ENCODE peak calls at places on chromosome 9, in ten cellular contexts. Q is upper lobe of left lung, B is sigmoid colon, P is tibial nerve, K is stomach, X is suprapubic skin, E is H1, S is ovary, N is K562, J is SK-N-SH. Z is an unnamed sample. For H3K36me3, the result is how much of the 10 kb centered on the place peaks cover.

GRCh38 chr9:109880276-109881169 is 100.5 kb downstream of the PALM2AKAP2 start:
- DNase-seq in S (no peak), P (no peak), J (peak), X (no peak), N (peak), K (no peak), B (no peak), Q (no peak), E (peak), Z (no peak)

GRCh38 chr9:14441976-14442651 is 128.2 kb upstream of the NFIB start:
- DNase-seq in E (no peak), N (peak), B (no peak), S (no peak), X (no peak), J (no peak), K (no peak), P (no peak), Q (no peak), Z (no peak)

GRCh38 chr9:16704489-16705111 is 165.9 kb downstream of the BNC2 start:
- DNase-seq in B (peak), Q (peak), N (no peak), K (no peak), S (peak), P (no peak), J (peak), E (no peak), X (no peak), Z (peak)

GRCh38 chr9:76456202-76456926 is 2.6 kb upstream of the GCNT1 start:
- DNase-seq in Q (no peak), E (no peak), S (no peak), K (peak), P (no peak), J (no peak), N (peak), X (no peak), B (no peak), Z (peak)

GRCh38 chr9:4143951-4144717 is 155.7 kb downstream of the GLIS3 start:
- DNase-seq in Q (no peak), P (no peak), J (no peak), X (no peak), K (no peak), N (no peak), B (no peak), S (no peak), E (no peak), Z (no peak)

GRCh38 chr9:37917801-37918664 is 14.1 kb upstream of the SLC25A51 start:
- DNase-seq in K (no peak), P (no peak), X (no peak), J (no peak), B (peak), N (no peak), E (no peak), Q (no peak), S (no peak), Z (no peak)

GRCh38 chr9:86795861-86796497 is 151.3 kb downstream of the GAS1 start:
- DNase-seq in E (no peak), K (no peak), X (no peak), N (no peak), S (peak), J (no peak), Q (no peak), B (peak), P (peak), Z (no peak)

GRCh38 chr9:96008502-96009222 is 133.2 kb downstream of the ERCC6L2 start:
- DNase-seq in B (no peak), P (no peak), N (no peak), S (no peak), K (no peak), X (no peak), Q (no peak), E (no peak), J (no peak), Z (no peak)

GRCh38 chr9:108209132-108209700 is 646.6 kb downstream of the ACTL7B start:
- DNase-seq in B (no peak), N (no peak), J (no peak), S (no peak), P (no peak), K (peak), E (no peak), X (no peak), Q (no peak), Z (peak)

GRCh38 chr9:96766199-96766598 is 11.7 kb downstream of the ZNF510 start:
- DNase-seq in P (no peak), J (no peak), K (no peak), S (no peak), N (no peak), E (no peak), Q (no peak), X (no peak), B (no peak), Z (no peak)

GRCh38 chr9:30584559-30584958 is 1799.9 kb upstream of the ACO1 start:
- DNase-seq in S (no peak), X (no peak), B (no peak), Q (no peak), P (no peak), E (no peak), J (no peak), N (no peak), K (no peak), Z (no peak)

GRCh38 chr9:33435821-33436277 is 11.5 kb downstream of the AQP3 start:
- DNase-seq in J (no peak), X (no peak), K (no peak), E (no peak), B (no peak), P (no peak), N (no peak), S (no peak), Q (no peak), Z (no peak)

GRCh38 chr9:121910491-121911040 is 182.5 kb downstream of the TTLL11 start:
- DNase-seq in Q (no peak), S (no peak), B (no peak), X (no peak), J (no peak), N (no peak), E (no peak), K (no peak), P (no peak), Z (no peak)

GRCh38 chr9:15552641-15553527 is at the start of gene CCDC171:
- DNase-seq in N (peak), K (peak), B (peak), P (peak), X (peak), J (peak), Q (peak), S (peak), E (peak), Z (peak)

GRCh38 chr9:115691097-115691496 is 462.5 kb upstream of the PAPPA start:
- DNase-seq in X (no peak), E (no peak), Q (no peak), J (no peak), N (no peak), P (no peak), K (no peak), B (no peak), S (no peak), Z (no peak)

GRCh38 chr9:75130621-75131020 is 42.3 kb downstream of the OSTF1 start:
- DNase-seq in S (no peak), P (no peak), J (no peak), E (no peak), Q (no peak), X (no peak), K (no peak), B (no peak), N (no peak), Z (no peak)

GRCh38 chr9:113798062-113799030 is 77.8 kb upstream of the ZNF618 start:
- DNase-seq in S (no peak), E (peak), X (no peak), P (no peak), K (no peak), B (no peak), N (no peak), Q (no peak), J (no peak), Z (no peak)

GRCh38 chr9:33162721-33163311 is 4.3 kb downstream of the B4GALT1 start:
- DNase-seq in E (no peak), S (peak), N (no peak), Q (peak), P (peak), K (peak), X (peak), B (peak), J (no peak), Z (peak)

GRCh38 chr9:91426123-91426745 is 2.6 kb upstream of the NFIL3 start:
- DNase-seq in J (peak), Q (no peak), B (no peak), E (no peak), S (no peak), P (peak), K (no peak), X (no peak), N (no peak), Z (no peak)

GRCh38 chr9:22041329-22041728 is 32.2 kb upstream of the CDKN2B start:
- DNase-seq in B (no peak), J (no peak), P (no peak), X (no peak), E (no peak), S (no peak), N (no peak), K (no peak), Q (no peak), Z (no peak)

GRCh38 chr9:19782005-19782404 is 6.8 kb downstream of the SLC24A2 start:
- DNase-seq in S (no peak), P (no peak), K (no peak), Q (no peak), X (no peak), B (no peak), E (no peak), N (no peak), J (no peak), Z (no peak)

GRCh38 chr9:20442461-20443319 is 179.6 kb downstream of the MLLT3 start:
- DNase-seq in S (no peak), K (no peak), N (no peak), Q (no peak), P (no peak), E (no peak), J (no peak), B (no peak), X (no peak), Z (no peak)

GRCh38 chr9:95584176-95584575 is 67.4 kb upstream of the PTCH1 start:
- DNase-seq in Q (no peak), N (no peak), S (no peak), E (no peak), K (no peak), B (no peak), J (no peak), X (no peak), P (peak), Z (no peak)

GRCh38 chr9:13648676-13649075 is 369.2 kb upstream of the MPDZ start:
- DNase-seq in S (no peak), X (no peak), N (no peak), Q (no peak), B (no peak), P (no peak), J (no peak), E (no peak), K (no peak), Z (no peak)

GRCh38 chr9:72462340-72462739 is 59.1 kb upstream of the TMC1 start:
- DNase-seq in P (no peak), Q (no peak), B (no peak), S (no peak), J (no peak), X (no peak), N (no peak), K (no peak), E (no peak), Z (no peak)

GRCh38 chr9:90925581-90926257 is 124.1 kb downstream of the SYK start:
- DNase-seq in Q (no peak), J (no peak), S (no peak), X (no peak), N (no peak), B (no peak), K (no peak), P (no peak), E (no peak), Z (no peak)

GRCh38 chr9:109387856-109388255 is 67.0 kb upstream of the EPB41L4B start:
- DNase-seq in K (no peak), S (no peak), J (no peak), P (no peak), B (no peak), Q (no peak), N (no peak), E (no peak), X (no peak), Z (no peak)

GRCh38 chr9:105114956-105115728 is 129.3 kb upstream of the SLC44A1 start:
- DNase-seq in K (peak), X (no peak), N (no peak), Q (peak), B (peak), E (no peak), J (no peak), P (peak), S (no peak), Z (peak)

GRCh38 chr9:93096131-93096802 is at the start of gene CARD19:
- DNase-seq in Q (peak), S (peak), B (peak), P (peak), X (no peak), K (peak), N (peak), E (peak), J (no peak), Z (peak)
- TF ChIP-seq EP300 in Q (no peak), S (no peak), B (no peak), P (no peak), X (no peak), K (no peak), N (no peak), E (no peak), J (no peak), Z (no peak)

GRCh38 chr9:120446681-120447080 is 133.3 kb downstream of the CDK5RAP2 start:
- DNase-seq in N (no peak), S (no peak), P (no peak), X (no peak), K (no peak), Q (no peak), E (no peak), B (no peak), J (no peak), Z (no peak)
- H3K36me3 ChIP-seq in N (half or more), S (under half), P (under half), X (under half), K (under half), Q (under half), E (under half), B (under half), J (under half), Z (under half)

DNA sequence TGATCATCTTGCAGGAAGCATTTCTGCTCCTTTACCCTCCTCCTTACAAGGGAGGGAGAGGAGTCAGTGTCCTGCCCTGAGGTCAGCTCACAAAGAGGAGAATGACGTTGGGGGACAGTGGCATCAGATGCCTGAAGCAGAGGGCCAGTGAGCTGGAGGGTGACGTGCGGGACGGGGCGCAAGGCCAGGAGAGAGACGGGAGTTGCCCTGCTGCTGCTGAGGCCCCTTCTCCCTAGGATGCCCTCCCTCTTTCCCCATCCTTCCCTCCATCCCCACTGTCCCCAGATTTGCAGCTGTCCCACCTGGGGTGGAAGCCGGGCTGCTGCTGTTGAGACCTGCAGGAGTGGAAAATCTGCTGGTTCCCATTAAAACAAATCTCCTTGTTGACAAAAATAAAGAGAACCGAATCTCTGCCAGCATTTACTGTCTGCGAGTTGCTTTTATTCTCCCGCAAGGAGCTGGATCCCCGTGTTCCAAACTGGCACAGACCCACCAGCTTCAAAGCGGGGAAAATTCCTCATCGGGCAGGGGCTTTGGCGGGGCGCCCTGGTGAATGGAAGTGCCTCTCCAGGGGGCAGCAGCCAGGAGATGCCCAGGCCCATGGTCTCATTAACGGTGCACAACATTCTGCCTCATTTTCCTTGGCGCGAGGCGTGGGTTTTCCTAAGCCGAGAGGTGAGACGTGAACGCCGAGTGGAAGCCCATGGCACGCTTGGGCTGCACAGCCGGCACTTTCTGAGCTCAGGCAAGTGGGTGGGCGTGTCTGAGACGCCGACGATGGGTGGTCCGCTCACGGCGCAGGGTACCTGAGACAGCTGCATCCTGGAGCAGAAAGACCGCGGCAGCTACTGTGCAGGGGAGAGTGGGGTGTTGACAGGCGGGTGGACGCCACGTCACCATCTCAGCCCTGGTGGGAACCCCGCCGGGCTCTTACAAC is 13.9 kb upstream of the COL5A1 start:
- DNase-seq in Q (peak), X (peak), N (no peak), K (no peak), S (peak), J (no peak), P (no peak), B (peak), E (no peak), Z (no peak)
- TF ChIP-seq EP300 in Q (no peak), X (no peak), N (no peak), K (no peak), S (no peak), J (no peak), P (no peak), B (no peak), E (no peak), Z (no peak)

GRCh38 chr9:129749575-129749974 is 3.3 kb downstream of the PTGES start:
- DNase-seq in K (no peak), X (no peak), E (no peak), N (no peak), S (no peak), J (no peak), Q (no peak), B (no peak), P (no peak), Z (no peak)

GRCh38 chr9:129745186-129745585 is 7.7 kb downstream of the PTGES start:
- DNase-seq in B (no peak), P (no peak), K (no peak), J (no peak), N (no peak), X (no peak), Q (no peak), E (no peak), S (no peak), Z (no peak)

GRCh38 chr9:129750010-129750409 is 2.8 kb downstream of the PTGES start:
- DNase-seq in P (no peak), N (no peak), X (no peak), B (no peak), K (no peak), J (no peak), E (no peak), Q (no peak), S (no peak), Z (no peak)

GRCh38 chr9:129746092-129746760 is 6.6 kb downstream of the PTGES start:
- DNase-seq in K (no peak), J (no peak), N (no peak), S (no peak), Q (no peak), P (no peak), X (no peak), E (no peak), B (no peak), Z (no peak)

DNA sequence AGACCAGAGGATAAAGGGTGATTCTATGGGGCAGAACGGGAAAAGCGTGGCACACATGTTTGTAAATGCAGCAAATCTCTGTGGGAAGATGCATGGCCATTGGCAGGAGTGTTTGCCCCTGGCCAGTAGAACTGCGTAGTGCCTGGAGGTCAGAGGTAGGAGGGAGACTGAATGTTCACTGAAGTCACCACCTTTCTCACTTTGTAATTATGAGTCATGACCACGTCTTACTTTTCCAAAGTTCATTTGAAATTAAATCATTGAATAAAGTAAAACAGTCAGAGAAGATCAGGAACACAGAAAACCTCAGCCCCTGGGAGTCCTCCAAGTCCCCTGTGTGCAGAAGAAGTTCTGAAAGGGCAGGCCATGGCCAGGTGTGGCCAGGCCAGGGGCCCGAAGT is 4.6 kb downstream of the PTGES start:
- DNase-seq in P (no peak), E (no peak), Q (no peak), J (no peak), N (no peak), X (no peak), B (no peak), K (no peak), S (no peak), Z (no peak)
- H3K36me3 ChIP-seq in P (under half), E (under half), Q (under half), J (under half), N (under half), X (under half), B (under half), K (under half), S (under half), Z (under half)

GRCh38 chr9:132008871-132009812 is 70.5 kb downstream of the MED27 start:
- DNase-seq in S (no peak), B (no peak), J (no peak), K (no peak), E (no peak), Q (no peak), N (no peak), P (no peak), X (no peak), Z (no peak)
- TF ChIP-seq EP300 in S (no peak), B (no peak), J (no peak), K (no peak), E (no peak), Q (no peak), N (no peak), P (no peak), X (no peak), Z (no peak)

GRCh38 chr9:127942152-127943010 is 4.7 kb upstream of the DPM2 start:
- DNase-seq in E (peak), N (peak), S (peak), P (no peak), J (peak), K (peak), X (no peak), B (peak), Q (peak), Z (peak)
- H3K36me3 ChIP-seq in E (under half), N (under half), S (under half), P (under half), J (under half), K (under half), X (half or more), B (under half), Q (under half), Z (under half)

DNA sequence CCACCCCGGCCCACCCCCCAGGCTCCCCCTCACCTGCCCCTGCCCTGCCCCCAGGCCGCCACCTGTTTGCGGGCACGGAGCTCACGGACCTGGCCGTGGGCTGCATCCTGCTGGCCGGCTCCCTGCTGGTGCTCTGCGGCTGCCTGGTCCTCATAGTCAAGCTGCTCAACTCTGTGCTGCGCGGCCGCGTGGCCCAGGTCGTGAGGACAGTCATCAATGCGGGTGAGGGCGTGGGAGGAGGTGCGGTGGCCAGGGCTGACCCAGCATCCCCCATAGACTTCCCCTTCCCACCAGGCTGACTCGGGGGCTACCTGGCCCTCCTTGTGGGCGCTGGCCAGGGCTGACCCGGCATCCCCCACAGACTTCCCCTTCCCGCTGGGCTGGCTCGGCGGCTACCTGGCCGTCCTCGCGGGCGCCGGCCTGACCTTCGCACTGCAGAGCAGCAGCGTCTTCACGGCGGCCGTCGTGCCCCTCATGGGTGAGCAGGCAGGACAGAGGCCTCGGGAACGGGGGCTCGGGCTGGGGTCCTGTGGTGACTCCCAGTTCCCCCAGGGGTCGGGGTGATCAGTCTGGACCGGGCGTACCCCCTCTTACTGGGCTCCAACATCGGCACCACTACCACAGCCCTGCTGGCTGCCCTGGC is 3.5 kb downstream of the SLC34A3 start:
- DNase-seq in N (peak), K (no peak), S (no peak), B (no peak), J (no peak), E (no peak), Q (no peak), P (no peak), X (no peak), Z (no peak)
- TF ChIP-seq EP300 in N (no peak), K (no peak), S (no peak), B (no peak), J (no peak), E (no peak), Q (no peak), P (no peak), X (no peak), Z (no peak)

GRCh38 chr9:131169567-131169966 is 44.2 kb downstream of the NUP214 start:
- DNase-seq in E (no peak), Q (no peak), X (no peak), P (no peak), K (no peak), B (no peak), N (no peak), S (no peak), J (no peak), Z (no peak)
- H3K36me3 ChIP-seq in E (under half), Q (under half), X (under half), P (under half), K (under half), B (half or more), N (half or more), S (under half), J (under half), Z (under half)

Z was measured in transverse colon.